ENCODE peak calls at places on chromosomes 5 and 9, in six cellular contexts. S, L, G, E, W and I are unnamed samples.
A peak's percentile ranks its signal among the peaks of the same experiment; 100 is the strongest.

GRCh38 chr9:37425298-37425752 is 2.8 kb downstream of the GRHPR start:
- DNase-seq in S (peak; percentile 14), L (no peak), G (no peak), E (no peak), W (no peak), I (no peak)

GRCh38 chr9:100379862-100380261 is 27.1 kb upstream of the TEX10 start:
- DNase-seq in S (peak; percentile 89), L (no peak), G (peak; percentile 79), E (no peak), W (peak; percentile 90), I (no peak)

GRCh38 chr9:98687911-98688310 is 20.8 kb downstream of the GABBR2 start:
- DNase-seq in S (no peak), L (no peak), G (no peak), E (no peak), W (no peak), I (no peak)

GRCh38 chr5:126503602-126504104 is 80.4 kb downstream of the GRAMD2B start:
- DNase-seq in S (peak; percentile 85), L (no peak), G (no peak), E (no peak), W (no peak), I (no peak)

GRCh38 chr5:180119031-180119885 is 47.7 kb upstream of the RNF130 start:
- DNase-seq in S (no peak), L (no peak), G (no peak), E (no peak), W (no peak), I (no peak)

GRCh38 chr5:169637085-169637855 is at the start of gene DOCK2:
- DNase-seq in S (no peak), L (no peak), G (no peak), E (no peak), W (peak; percentile 34), I (peak; percentile 35)

GRCh38 chr9:129006328-129007034 is 21.6 kb downstream of the SH3GLB2 start:
- DNase-seq in S (peak; percentile 75), L (peak; percentile 96), G (peak; percentile 78), E (no peak), W (peak; percentile 76), I (peak; percentile 81)

GRCh38 chr5:139985733-139986132 is 57.4 kb downstream of the NRG2 start:
- DNase-seq in S (peak; percentile 44), L (no peak), G (peak; percentile 18), E (no peak), W (peak; percentile 88), I (no peak)

GRCh38 chr5:167453518-167454020 is 837.9 kb upstream of the WWC1 start:
- DNase-seq in S (no peak), L (no peak), G (no peak), E (no peak), W (peak; percentile 5), I (no peak)

GRCh38 chr9:96064838-96065481 is 189.5 kb downstream of the ERCC6L2 start:
- DNase-seq in S (no peak), L (no peak), G (no peak), E (no peak), W (peak; percentile 14), I (no peak)

GRCh38 chr5:152221721-152222629 is 183.1 kb downstream of the NMUR2 start:
- DNase-seq in S (no peak), L (no peak), G (no peak), E (no peak), W (no peak), I (no peak)

GRCh38 chr5:33937700-33938506 is 1.7 kb downstream of the RXFP3 start:
- DNase-seq in S (no peak), L (no peak), G (no peak), E (no peak), W (no peak), I (peak; percentile 14)

GRCh38 chr9:109035684-109036423 is 22.6 kb upstream of the CTNNAL1 start:
- DNase-seq in S (peak; percentile 90), L (no peak), G (peak; percentile 80), E (no peak), W (peak; percentile 90), I (no peak)

GRCh38 chr9:18721267-18722079 is 247.5 kb downstream of the ADAMTSL1 start:
- DNase-seq in S (no peak), L (no peak), G (no peak), E (no peak), W (no peak), I (no peak)

GRCh38 chr5:77628840-77629552 is 9.5 kb downstream of the OTP start:
- DNase-seq in S (no peak), L (no peak), G (peak; percentile 28), E (no peak), W (no peak), I (peak; percentile 40)

GRCh38 chr9:81754245-81754644 is 64.9 kb upstream of the TLE1 start:
- DNase-seq in S (no peak), L (no peak), G (peak; percentile 20), E (no peak), W (no peak), I (no peak)

GRCh38 chr9:34562136-34562745 is 27.3 kb downstream of the CNTFR start:
- DNase-seq in S (no peak), L (no peak), G (peak; percentile 23), E (no peak), W (no peak), I (no peak)

GRCh38 chr9:134099123-134099761 is 31.4 kb upstream of the BRD3 start:
- DNase-seq in S (peak; percentile 25), L (peak; percentile 62), G (peak; percentile 64), E (no peak), W (peak; percentile 48), I (no peak)

GRCh38 chr5:122192883-122193496 is 63.6 kb downstream of the ZNF474 start:
- DNase-seq in S (peak; percentile 73), L (peak; percentile 15), G (peak; percentile 58), E (no peak), W (peak; percentile 71), I (no peak)

GRCh38 chr5:137880313-137880712 is 8.9 kb upstream of the PKD2L2 start:
- DNase-seq in S (no peak), L (no peak), G (no peak), E (no peak), W (no peak), I (no peak)

GRCh38 chr5:17723876-17724275 is 89.6 kb downstream of the TAF11L14 start:
- DNase-seq in S (no peak), L (no peak), G (no peak), E (no peak), W (no peak), I (peak; percentile 61)

GRCh38 chr5:10246761-10247160 is 2.9 kb downstream of the ATPSCKMT start:
- DNase-seq in S (no peak), L (no peak), G (no peak), E (peak; percentile 21), W (no peak), I (no peak)

GRCh38 chr5:176733586-176734262 is 76.6 kb upstream of the UNC5A start:
- DNase-seq in S (no peak), L (no peak), G (no peak), E (peak; percentile 81), W (no peak), I (peak; percentile 60)

GRCh38 chr9:128370367-128370751 is 815 bp upstream of the URM1 start:
- DNase-seq in S (peak; percentile 10), L (peak; percentile 38), G (no peak), E (no peak), W (no peak), I (no peak)

GRCh38 chr5:141618030-141618803 is 583 bp downstream of the DIAPH1 start:
- DNase-seq in S (no peak), L (peak; percentile 58), G (peak; percentile 78), E (no peak), W (peak; percentile 56), I (peak; percentile 53)